ENCODE peak calls at places on chromosomes 13 and 19, in five cellular contexts. I is stomach, P is Peyer's patch, H is body of pancreas, E is sigmoid colon. Q is an unnamed sample. For H3K4me1 and H3K27me3, the result is how much of the 10 kb centered on the place peaks cover.

GRCh38 chr13:41837668-41838067 is 123.2 kb downstream of the VWA8 start:
- DNase-seq in I (no peak), P (no peak), H (no peak), E (no peak), Q (no peak)

GRCh38 chr19:53432088-53432661 is 391 bp downstream of the ZNF761 start:
- DNase-seq in I (peak), P (no peak), H (peak), E (peak), Q (peak)

GRCh38 chr13:35356572-35356971 is 119.9 kb downstream of the MAB21L1 start:
- DNase-seq in I (no peak), P (no peak), H (no peak), E (no peak), Q (no peak)

GRCh38 chr19:33628921-33629825 is 7.4 kb downstream of the CHST8 start:
- DNase-seq in I (no peak), P (peak), H (no peak), E (peak), Q (no peak)

GRCh38 chr19:31974290-31974689 is 371.1 kb upstream of the ZNF507 start:
- DNase-seq in I (peak), P (no peak), H (no peak), E (no peak), Q (no peak)

GRCh38 chr19:17751103-17751911 is at the start of gene FCHO1:
- DNase-seq in I (peak), P (peak), H (no peak), E (peak), Q (peak)

GRCh38 chr13:20547479-20547908 is 19.5 kb upstream of the IFT88 start:
- DNase-seq in I (no peak), P (peak), H (peak), E (no peak), Q (no peak)

GRCh38 chr13:102965802-102966201 is 100.4 kb downstream of the SLC10A2 start:
- DNase-seq in I (no peak), P (no peak), H (no peak), E (no peak), Q (no peak)

GRCh38 chr19:3358392-3358918 is 7.9 kb upstream of the NFIC start:
- DNase-seq in I (no peak), P (no peak), H (peak), E (peak), Q (peak)

GRCh38 chr19:3975144-3975543 is 4.2 kb upstream of the DAPK3 start:
- DNase-seq in I (no peak), P (no peak), H (no peak), E (no peak), Q (no peak)

GRCh38 chr19:47095707-47096704 is 17.6 kb downstream of the ZC3H4 start:
- DNase-seq in I (peak), P (peak), H (peak), E (no peak), Q (peak)

GRCh38 chr19:39566064-39566463 is 26.1 kb upstream of the EID2 start:
- DNase-seq in I (no peak), P (no peak), H (no peak), E (no peak), Q (no peak)

GRCh38 chr13:45861352-45861751 is 9.8 kb upstream of the SIAH3 start:
- DNase-seq in I (no peak), P (no peak), H (no peak), E (no peak), Q (no peak)

GRCh38 chr13:41311607-41312500 is 787 bp downstream of the NAA16 start:
- DNase-seq in I (peak), P (peak), H (peak), E (peak), Q (peak)

GRCh38 chr19:623974-624373 is 9.4 kb downstream of the POLRMT start:
- DNase-seq in I (no peak), P (no peak), H (no peak), E (no peak), Q (no peak)

GRCh38 chr13:91398413-91399188 is at the start of gene GPC5:
- DNase-seq in I (peak), P (peak), H (peak), E (peak), Q (peak)

GRCh38 chr13:27257233-27257568 is 5.8 kb downstream of the RPL21 start:
- DNase-seq in I (no peak), P (no peak), H (no peak), E (no peak), Q (no peak)

GRCh38 chr19:43763473-43763939 is 8.7 kb upstream of the SMG9 start:
- DNase-seq in I (no peak), P (no peak), H (no peak), E (no peak), Q (no peak)

GRCh38 chr19:20077791-20078463 is at the start of gene ZNF90:
- DNase-seq in I (peak), P (peak), H (peak), E (peak), Q (peak)

GRCh38 chr19:13850910-13851753 is 25.8 kb upstream of the NANOS3 start:
- DNase-seq in I (peak), P (peak), H (peak), E (peak), Q (peak)

GRCh38 chr13:26460652-26461051 is 96.8 kb upstream of the WASF3 start:
- DNase-seq in I (peak), P (no peak), H (peak), E (peak), Q (no peak)

GRCh38 chr13:110304256-110304655 is 2.7 kb downstream of the COL4A1 start:
- DNase-seq in I (no peak), P (no peak), H (no peak), E (peak), Q (no peak)

GRCh38 chr19:19137556-19138109 is 645 bp downstream of the TMEM161A start:
- DNase-seq in I (no peak), P (no peak), H (no peak), E (no peak), Q (peak)

GRCh38 chr13:44231786-44232516 is 141.7 kb upstream of the SERP2 start:
- DNase-seq in I (peak), P (peak), H (peak), E (peak), Q (peak)

GRCh38 chr13:44232729-44233128 is 140.9 kb upstream of the SERP2 start:
- DNase-seq in I (no peak), P (no peak), H (no peak), E (no peak), Q (peak)

GRCh38 chr13:44237276-44237767 is 136.3 kb upstream of the SERP2 start:
- DNase-seq in I (no peak), P (peak), H (peak), E (peak), Q (peak)

GRCh38 chr13:44236370-44236769 is 137.3 kb upstream of the SERP2 start:
- DNase-seq in I (no peak), P (no peak), H (no peak), E (no peak), Q (no peak)

GRCh38 chr13:44234566-44234965 is 139.1 kb upstream of the SERP2 start:
- DNase-seq in I (no peak), P (no peak), H (no peak), E (no peak), Q (no peak)
- H3K4me1 ChIP-seq in I (under half), P (under half), H (under half), E (under half), Q (half or more)

GRCh38 chr19:7681336-7682174 is 922 bp downstream of the TRAPPC5 start:
- DNase-seq in I (peak), P (peak), H (peak), E (peak), Q (peak)
- TF ChIP-seq POLR2A in I (no peak), P (peak), H (no peak), E (no peak), Q (no peak)

DNA sequence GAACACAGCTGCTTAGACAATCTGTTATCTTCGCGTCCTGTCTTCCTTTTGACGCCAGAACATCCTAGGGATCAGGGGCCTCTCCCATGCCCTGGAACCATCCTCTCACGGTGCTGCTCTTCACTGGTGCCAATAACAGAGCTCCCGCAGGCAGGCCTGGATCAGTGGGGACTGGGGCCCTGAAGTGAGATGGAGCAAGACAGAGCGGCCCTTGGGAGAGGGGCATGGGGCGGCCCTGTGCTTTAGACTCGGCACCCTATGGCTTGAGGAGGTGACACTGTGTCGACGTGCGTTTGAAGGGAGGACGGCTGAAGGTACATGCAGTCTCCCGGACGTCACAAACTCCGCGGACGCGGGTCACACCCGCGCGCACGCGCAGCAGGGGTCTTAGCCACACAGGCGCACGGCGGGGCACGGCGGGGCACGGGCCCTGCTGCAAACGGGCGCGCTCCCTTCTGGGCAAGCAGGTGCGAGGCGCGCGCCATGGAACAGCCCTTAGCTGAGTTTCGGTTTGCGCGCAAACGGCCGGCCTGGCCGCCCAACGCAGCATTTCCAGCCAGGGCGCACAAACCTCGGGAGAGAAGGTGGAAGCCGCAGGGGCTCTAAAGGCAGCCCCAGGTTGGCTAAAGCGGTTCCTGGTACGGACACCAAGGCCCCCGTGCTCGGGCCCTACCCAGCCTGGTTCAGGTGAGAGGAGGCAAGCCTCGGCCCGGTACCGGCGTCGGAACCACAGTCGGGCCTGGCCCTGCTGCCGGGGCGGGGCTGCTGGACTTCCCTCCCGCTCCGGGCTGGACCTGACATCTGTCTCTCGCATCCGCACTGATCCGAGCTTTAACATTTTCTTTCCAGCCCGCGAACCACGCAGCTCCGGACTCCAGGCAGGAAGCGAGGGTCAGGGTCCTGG is 16.5 kb upstream of the RNF17 start:
- DNase-seq in I (no peak), P (no peak), H (no peak), E (peak), Q (no peak)
- H3K27me3 ChIP-seq in I (under half), P (under half), H (under half), E (under half), Q (under half)

DNA sequence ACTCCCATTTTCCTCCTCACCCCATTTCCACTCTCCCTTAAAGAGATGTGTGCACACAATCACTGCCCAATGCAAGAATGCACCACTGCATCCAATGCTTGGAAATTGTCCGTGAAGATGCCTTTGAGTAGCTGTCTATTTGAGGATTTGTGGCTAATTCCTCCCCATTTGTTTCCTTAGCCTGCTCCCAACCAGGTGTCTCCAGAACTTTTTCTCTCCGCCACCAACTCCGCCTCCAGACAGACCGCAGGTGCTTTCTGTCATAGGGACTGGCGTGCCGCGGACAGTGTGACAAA is 485 bp upstream of the TM9SF2 start:
- DNase-seq in I (no peak), P (no peak), H (no peak), E (no peak), Q (no peak)
- H3K4me1 ChIP-seq in I (half or more), P (under half), H (half or more), E (under half), Q (under half)

GRCh38 chr19:11379857-11380350 is 4.2 kb downstream of the EPOR start:
- DNase-seq in I (no peak), P (no peak), H (no peak), E (no peak), Q (no peak)

GRCh38 chr19:11383706-11384048 is 437 bp downstream of the EPOR start:
- DNase-seq in I (no peak), P (no peak), H (no peak), E (no peak), Q (no peak)

GRCh38 chr19:11380653-11381534 is 3.2 kb downstream of the EPOR start:
- DNase-seq in I (peak), P (peak), H (peak), E (peak), Q (peak)

GRCh38 chr19:11382898-11383705 is 1.0 kb downstream of the EPOR start:
- DNase-seq in I (peak), P (peak), H (peak), E (peak), Q (peak)

GRCh38 chr19:11381535-11382369 is 2.4 kb downstream of the EPOR start:
- DNase-seq in I (peak), P (peak), H (peak), E (peak), Q (no peak)
- TF ChIP-seq POLR2A in I (no peak), P (no peak), H (no peak), E (no peak), Q (no peak)

GRCh38 chr13:79030513-79030912 is 371.6 kb upstream of the OBI1 start:
- DNase-seq in I (no peak), P (no peak), H (no peak), E (no peak), Q (no peak)
- H3K27me3 ChIP-seq in I (under half), P (under half), H (under half), E (under half), Q (under half)

DNA sequence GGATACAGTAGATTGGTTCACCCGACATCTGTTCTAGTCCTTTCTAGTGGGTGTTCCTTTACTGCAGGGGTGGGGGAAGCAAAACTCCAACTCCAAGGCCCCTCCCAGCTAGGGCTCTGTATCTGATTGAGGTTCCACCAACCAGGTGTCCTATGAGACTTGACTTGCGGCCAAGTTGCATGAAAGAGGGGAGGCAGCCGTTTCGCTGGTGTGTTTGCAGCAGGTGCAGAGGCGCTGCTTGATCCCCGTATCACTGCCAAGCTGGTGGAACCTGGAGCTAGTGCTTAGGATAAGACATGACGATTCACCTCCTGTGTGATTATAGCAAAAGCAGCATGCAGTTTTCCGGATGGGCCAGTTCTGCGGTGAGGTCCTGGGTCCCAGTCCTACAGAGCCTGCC is 338.2 kb downstream of the UQCRFS1 start:
- DNase-seq in I (no peak), P (no peak), H (no peak), E (no peak), Q (no peak)
- H3K4me1 ChIP-seq in I (under half), P (under half), H (under half), E (under half), Q (under half)

Q was measured in thyroid gland.